ENCODE peak calls at places on chromosome 15, in nine cellular contexts. W is colonic mucosa, G is lower lobe of right lung, Y is AG10803, O is thoracic aorta, T is fibroblast of mammary gland, P is testis, V is adrenal gland, N is ovary. R is an unnamed sample.

GRCh38 chr15:100559330-100559729 is 30.6 kb upstream of the CERS3 start:
- DNase-seq in W (peak), G (no peak), Y (peak), O (no peak), T (peak), P (no peak), V (no peak), N (no peak), R (peak)

GRCh38 chr15:47794266-47794914 is 77.1 kb downstream of the SEMA6D start:
- DNase-seq in W (no peak), G (no peak), Y (no peak), O (no peak), T (peak), P (no peak), V (no peak), N (no peak), R (no peak)

GRCh38 chr15:45801543-45801942 is 166.7 kb downstream of the SQOR start:
- DNase-seq in W (no peak), G (no peak), Y (no peak), O (no peak), T (no peak), P (no peak), V (no peak), N (no peak), R (no peak)

GRCh38 chr15:23437673-23438072 is 9.4 kb downstream of the GOLGA6L2 start:
- DNase-seq in W (no peak), G (no peak), Y (no peak), O (no peak), T (no peak), P (no peak), V (no peak), N (no peak), R (no peak)

GRCh38 chr15:35305906-35306305 is 220.8 kb upstream of the NANOGP8 start:
- DNase-seq in W (no peak), G (no peak), Y (peak), O (no peak), T (peak), P (no peak), V (no peak), N (no peak), R (peak)

GRCh38 chr15:32941823-32942222 is 224.0 kb downstream of the GREM1 start:
- DNase-seq in W (no peak), G (no peak), Y (no peak), O (no peak), T (no peak), P (no peak), V (no peak), N (no peak), R (no peak)

GRCh38 chr15:89129123-89129815 is 41.0 kb downstream of the ABHD2 start:
- DNase-seq in W (peak), G (peak), Y (no peak), O (no peak), T (peak), P (peak), V (no peak), N (peak), R (peak)

GRCh38 chr15:86620113-86620512 is 540.4 kb downstream of the AGBL1 start:
- DNase-seq in W (no peak), G (no peak), Y (no peak), O (no peak), T (no peak), P (no peak), V (no peak), N (no peak), R (no peak)

GRCh38 chr15:59976480-59976879 is 27.6 kb upstream of the FOXB1 start:
- DNase-seq in W (no peak), G (no peak), Y (no peak), O (no peak), T (no peak), P (no peak), V (no peak), N (no peak), R (no peak)

GRCh38 chr15:91995146-91995545 is 141.6 kb downstream of the SLCO3A1 start:
- DNase-seq in W (no peak), G (no peak), Y (no peak), O (no peak), T (no peak), P (no peak), V (no peak), N (no peak), R (no peak)

GRCh38 chr15:45254405-45255293 is 2.6 kb downstream of the SLC28A2 start:
- DNase-seq in W (peak), G (no peak), Y (peak), O (no peak), T (peak), P (no peak), V (no peak), N (no peak), R (peak)

GRCh38 chr15:42691308-42691707 is 45.6 kb downstream of the CDAN1 start:
- DNase-seq in W (no peak), G (no peak), Y (no peak), O (no peak), T (no peak), P (peak), V (peak), N (no peak), R (no peak)

GRCh38 chr15:81825136-81825535 is 220.7 kb downstream of the MEX3B start:
- DNase-seq in W (no peak), G (no peak), Y (no peak), O (no peak), T (no peak), P (no peak), V (no peak), N (no peak), R (no peak)

GRCh38 chr15:73268457-73268856 is 100.3 kb downstream of the HCN4 start:
- DNase-seq in W (no peak), G (no peak), Y (no peak), O (no peak), T (no peak), P (no peak), V (no peak), N (no peak), R (no peak)

GRCh38 chr15:74410502-74410901 is 23.3 kb downstream of the SEMA7A start:
- DNase-seq in W (no peak), G (no peak), Y (no peak), O (no peak), T (no peak), P (no peak), V (no peak), N (no peak), R (no peak)

GRCh38 chr15:61173899-61174689 is 55.0 kb downstream of the RORA start:
- DNase-seq in W (no peak), G (no peak), Y (peak), O (no peak), T (no peak), P (no peak), V (no peak), N (no peak), R (no peak)

GRCh38 chr15:75348034-75348562 is 1.3 kb downstream of the NEIL1 start:
- DNase-seq in W (no peak), G (peak), Y (no peak), O (no peak), T (no peak), P (no peak), V (no peak), N (peak), R (no peak)

GRCh38 chr15:63939531-63940130 is 105.9 kb upstream of the HERC1 start:
- DNase-seq in W (peak), G (no peak), Y (peak), O (no peak), T (peak), P (peak), V (peak), N (peak), R (peak)

GRCh38 chr15:66070220-66070934 is 183.2 kb downstream of the MEGF11 start:
- DNase-seq in W (no peak), G (no peak), Y (no peak), O (no peak), T (no peak), P (no peak), V (no peak), N (no peak), R (no peak)

GRCh38 chr15:48555244-48555804 is 90.2 kb downstream of the FBN1 start:
- DNase-seq in W (no peak), G (no peak), Y (peak), O (no peak), T (peak), P (no peak), V (no peak), N (no peak), R (peak)

GRCh38 chr15:95994418-95994817 is 336.1 kb upstream of the NR2F2 start:
- DNase-seq in W (no peak), G (no peak), Y (peak), O (no peak), T (peak), P (no peak), V (no peak), N (no peak), R (peak)

GRCh38 chr15:75159244-75159643 is 42.4 kb upstream of the C15orf39 start:
- DNase-seq in W (no peak), G (no peak), Y (no peak), O (no peak), T (no peak), P (no peak), V (no peak), N (no peak), R (no peak)

GRCh38 chr15:35649575-35649974 is 103.6 kb upstream of the DPH6 start:
- DNase-seq in W (no peak), G (no peak), Y (no peak), O (no peak), T (no peak), P (no peak), V (no peak), N (no peak), R (no peak)

GRCh38 chr15:51647128-51647562 is 24.6 kb upstream of the DMXL2 start:
- DNase-seq in W (peak), G (peak), Y (peak), O (no peak), T (peak), P (peak), V (peak), N (no peak), R (peak)

DNA sequence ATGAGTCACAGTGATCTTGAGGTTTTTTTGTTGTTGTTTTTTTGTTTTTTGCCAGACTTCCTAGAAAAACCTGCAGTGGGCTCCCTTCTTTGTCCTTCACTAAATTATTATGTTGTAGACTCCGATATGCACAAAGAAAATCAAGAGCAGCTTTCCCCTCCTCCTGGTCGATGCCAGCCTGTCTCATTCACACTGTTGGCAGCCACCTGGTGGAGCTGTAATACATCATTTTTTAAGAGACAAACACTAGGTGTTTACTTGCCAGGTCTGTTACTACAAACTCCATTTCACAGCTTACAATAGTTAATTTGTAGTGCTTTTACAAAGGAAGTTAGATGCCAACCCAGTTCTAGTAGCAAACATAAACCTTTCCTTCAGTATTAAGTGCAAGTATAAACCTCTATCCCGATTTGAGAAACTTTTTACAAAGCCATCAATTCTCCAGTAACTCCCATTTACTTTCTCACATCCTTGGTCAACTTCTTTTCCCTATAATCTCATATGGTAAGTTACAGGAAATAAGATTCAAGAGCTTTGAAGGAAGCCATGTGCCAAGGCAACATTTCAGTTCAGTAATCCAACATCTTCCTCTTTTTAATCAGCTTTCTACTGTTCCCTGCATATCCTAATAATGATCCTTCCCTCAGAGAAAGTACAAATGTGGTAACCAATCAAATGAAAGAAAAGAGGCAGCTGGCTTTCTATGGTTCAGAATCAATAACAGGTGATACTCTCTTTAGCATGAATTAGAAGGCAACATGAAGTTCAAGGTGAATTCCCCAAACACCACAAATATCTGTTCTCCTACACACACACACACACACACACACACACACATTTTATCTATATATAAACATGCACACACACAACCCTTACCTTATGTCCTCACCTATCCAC is 14.0 kb downstream of the AAGAB start:
- DNase-seq in W (no peak), G (no peak), Y (no peak), O (no peak), T (no peak), P (peak), V (no peak), N (no peak), R (no peak)
- TF ChIP-seq CTCF in W (no peak), G (peak), Y (no peak), O (no peak), T (no peak), P (no peak), V (no peak), N (no peak), R (no peak)

DNA sequence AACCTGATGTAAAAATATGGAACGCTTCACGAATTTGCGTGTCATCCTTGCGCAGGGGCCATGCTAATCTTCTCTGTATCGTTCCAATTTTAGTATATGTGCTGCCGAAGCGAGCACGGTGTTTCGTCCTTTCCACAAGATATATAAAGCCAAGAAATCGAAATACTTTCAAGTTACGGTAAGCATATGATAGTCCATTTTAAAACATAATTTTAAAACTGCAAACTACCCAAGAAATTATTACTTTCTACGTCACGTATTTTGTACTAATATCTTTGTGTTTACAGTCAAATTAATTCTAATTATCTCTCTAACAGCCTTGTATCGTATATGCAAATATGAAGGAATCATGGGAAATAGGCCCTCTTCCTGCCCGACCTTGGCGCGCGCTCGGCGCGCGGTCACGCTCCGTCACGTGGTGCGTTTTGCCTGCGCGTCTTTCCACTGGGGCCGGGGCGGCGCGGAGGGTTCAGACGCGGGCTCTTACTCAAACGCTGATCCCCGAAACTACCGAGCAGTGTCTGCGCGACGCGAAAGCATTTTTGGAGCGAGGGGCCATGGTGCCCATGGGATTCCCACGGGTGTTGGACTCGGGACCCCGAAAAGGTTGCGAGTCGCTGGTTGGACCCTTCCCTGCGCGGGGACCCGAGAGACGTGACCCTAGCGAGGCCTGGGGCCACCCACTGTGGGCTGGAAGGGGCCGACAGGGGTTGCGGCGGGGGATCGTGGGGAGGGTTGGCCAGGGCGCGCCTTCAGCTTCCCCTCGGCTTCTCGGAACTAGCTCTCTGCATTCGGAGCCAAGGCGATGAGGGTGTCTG is at the start of gene RNU6-1:
- DNase-seq in W (peak), G (peak), Y (peak), O (peak), T (peak), P (peak), V (peak), N (peak), R (peak)
- H3K4me3 ChIP-seq in W (peak), G (peak), Y (peak), O (peak), T (peak), P (peak), V (peak), N (peak), R (peak)

GRCh38 chr15:78419331-78419730 is 18.7 kb upstream of the IREB2 start:
- DNase-seq in W (peak), G (no peak), Y (no peak), O (no peak), T (no peak), P (no peak), V (no peak), N (no peak), R (no peak)

GRCh38 chr15:78414608-78415250 is 23.3 kb upstream of the IREB2 start:
- DNase-seq in W (peak), G (no peak), Y (no peak), O (no peak), T (no peak), P (no peak), V (no peak), N (no peak), R (no peak)

GRCh38 chr15:78418681-78419080 is 19.3 kb upstream of the IREB2 start:
- DNase-seq in W (peak), G (no peak), Y (no peak), O (no peak), T (no peak), P (no peak), V (no peak), N (no peak), R (no peak)

GRCh38 chr15:78418239-78418638 is 19.8 kb upstream of the IREB2 start:
- DNase-seq in W (no peak), G (no peak), Y (no peak), O (no peak), T (no peak), P (no peak), V (no peak), N (no peak), R (no peak)

GRCh38 chr15:78415284-78415683 is 22.7 kb upstream of the IREB2 start:
- DNase-seq in W (no peak), G (no peak), Y (peak), O (no peak), T (peak), P (no peak), V (no peak), N (no peak), R (peak)
- TF ChIP-seq CTCF in W (peak), G (no peak), Y (peak), O (no peak), T (peak), P (no peak), V (no peak), N (no peak), R (peak)

GRCh38 chr15:83064859-83065258 is 2.2 kb downstream of the BTBD1 start:
- DNase-seq in W (no peak), G (no peak), Y (no peak), O (no peak), T (peak), P (no peak), V (no peak), N (no peak), R (no peak)
- H3K4me3 ChIP-seq in W (peak), G (peak), Y (peak), O (peak), T (peak), P (no peak), V (no peak), N (peak), R (peak)

DNA sequence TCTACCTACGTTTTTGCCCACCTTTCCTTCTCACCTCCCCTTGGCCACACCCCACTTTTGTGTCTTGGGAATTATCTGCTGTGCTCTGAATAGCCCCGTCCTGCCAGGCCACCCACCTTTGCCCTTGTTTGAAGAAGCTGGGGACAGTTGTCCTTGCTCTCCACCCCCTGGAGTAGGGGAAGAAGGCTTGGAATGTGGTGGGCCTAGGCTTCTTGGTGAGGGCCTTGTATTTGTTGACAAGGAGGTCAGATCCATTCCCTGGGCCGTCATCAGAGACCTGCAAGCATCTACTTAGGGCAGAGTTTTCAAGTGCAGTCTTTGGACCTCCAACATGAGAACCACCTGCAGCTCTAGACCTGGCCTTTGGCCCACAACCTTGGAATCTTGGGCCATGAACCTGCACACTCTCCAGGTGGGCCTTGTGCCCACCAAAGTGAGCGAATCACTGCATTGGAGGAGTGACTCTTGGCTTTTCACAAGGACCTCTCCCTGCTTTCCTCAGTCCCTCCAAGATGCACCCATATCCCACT is 160.6 kb downstream of the APBA2 start:
- DNase-seq in W (no peak), G (no peak), Y (no peak), O (no peak), T (no peak), P (no peak), V (peak), N (no peak), R (no peak)
- TF ChIP-seq CTCF in W (no peak), G (no peak), Y (no peak), O (no peak), T (no peak), P (no peak), V (no peak), N (no peak), R (no peak)